ENCODE peak calls at places on chromosomes 6 and 20, in eight cellular contexts. F, Y, R, V, T, U, B and O are unnamed samples.

GRCh38 chr20:17759449-17759848 is 59.7 kb downstream of the BANF2 start:
- DNase-seq in B (no peak), Y (no peak), F (no peak), T (no peak), U (no peak), V (no peak), R (no peak), O (no peak)

GRCh38 chr6:136201735-136202134 is 48.4 kb downstream of the MTFR2 start:
- DNase-seq in T (no peak), Y (no peak), B (no peak), R (no peak), U (no peak), V (no peak), F (no peak), O (no peak)

GRCh38 chr6:95819939-95820338 is 195.8 kb upstream of the FUT9 start:
- DNase-seq in Y (no peak), T (no peak), R (no peak), F (no peak), V (no peak), U (no peak), B (no peak), O (no peak)

GRCh38 chr6:43247115-43247999 is 4.1 kb downstream of the TTBK1 start:
- DNase-seq in R (no peak), V (peak), Y (peak), T (peak), F (peak), B (peak), U (peak), O (peak)

GRCh38 chr20:21933526-21933925 is 228.1 kb downstream of the PAX1 start:
- DNase-seq in F (no peak), B (no peak), U (no peak), V (no peak), T (no peak), Y (no peak), R (no peak), O (no peak)

GRCh38 chr6:170090561-170090960 is 200.3 kb downstream of the DLL1 start:
- DNase-seq in R (no peak), F (no peak), T (no peak), U (peak), B (no peak), V (no peak), Y (peak), O (no peak)

GRCh38 chr6:12537389-12537788 is 179.2 kb upstream of the PHACTR1 start:
- DNase-seq in R (no peak), T (no peak), B (no peak), F (no peak), U (no peak), V (no peak), Y (no peak), O (no peak)

GRCh38 chr6:105015482-105015881 is 58.6 kb downstream of the LIN28B start:
- DNase-seq in F (no peak), V (no peak), Y (no peak), U (no peak), T (no peak), B (no peak), R (no peak), O (no peak)

GRCh38 chr6:74073896-74074295 is 377.9 kb downstream of the CD109 start:
- DNase-seq in Y (no peak), U (no peak), T (no peak), B (no peak), R (no peak), F (no peak), V (no peak), O (no peak)

GRCh38 chr6:116047173-116047933 is 13.3 kb downstream of the FRK start:
- DNase-seq in B (no peak), T (peak), U (no peak), R (no peak), F (no peak), Y (no peak), V (no peak), O (no peak)

GRCh38 chr6:114839019-114839418 is 496.2 kb upstream of the HS3ST5 start:
- DNase-seq in U (no peak), Y (no peak), R (no peak), F (no peak), V (no peak), T (no peak), B (no peak), O (no peak)

GRCh38 chr6:32255212-32256153 is 31.6 kb upstream of the NOTCH4 start:
- DNase-seq in V (peak), F (peak), U (peak), R (peak), T (peak), Y (peak), B (peak), O (peak)

GRCh38 chr20:15842872-15843271 is 730.4 kb downstream of the KIF16B start:
- DNase-seq in U (no peak), B (no peak), F (no peak), T (peak), R (no peak), Y (no peak), V (no peak), O (no peak)

GRCh38 chr6:148146717-148147116 is 195.9 kb upstream of the SASH1 start:
- DNase-seq in U (no peak), V (no peak), R (no peak), B (no peak), Y (no peak), T (no peak), F (peak), O (no peak)

GRCh38 chr6:17881085-17881883 is 106.2 kb downstream of the KIF13A start:
- DNase-seq in R (no peak), Y (no peak), U (no peak), V (no peak), B (no peak), F (no peak), T (no peak), O (no peak)

GRCh38 chr20:44111712-44112335 is 75.2 kb downstream of the JPH2 start:
- DNase-seq in R (no peak), B (no peak), Y (no peak), V (no peak), F (no peak), T (no peak), U (no peak), O (no peak)

GRCh38 chr6:148867851-148868250 is 121.0 kb downstream of the UST start:
- DNase-seq in T (no peak), Y (no peak), R (no peak), V (no peak), F (no peak), U (no peak), B (no peak), O (no peak)

GRCh38 chr6:42498473-42499128 is 46.9 kb upstream of the TRERF1 start:
- DNase-seq in R (no peak), U (no peak), V (no peak), Y (no peak), B (no peak), F (no peak), T (no peak), O (peak)

GRCh38 chr6:67433124-67433523 is 1202.0 kb upstream of the ADGRB3 start:
- DNase-seq in Y (no peak), F (no peak), T (no peak), V (no peak), B (no peak), R (no peak), U (no peak), O (no peak)

GRCh38 chr6:132252113-132252512 is 149.2 kb downstream of the MOXD1 start:
- DNase-seq in R (no peak), Y (no peak), B (no peak), U (no peak), V (no peak), T (no peak), F (no peak), O (no peak)

GRCh38 chr20:37849169-37849568 is 53.8 kb upstream of the VSTM2L start:
- DNase-seq in R (no peak), U (no peak), B (no peak), F (no peak), T (no peak), Y (no peak), V (no peak), O (no peak)

GRCh38 chr20:38840053-38840893 is 34.8 kb downstream of the PPP1R16B start:
- DNase-seq in T (no peak), F (peak), R (no peak), B (no peak), Y (no peak), U (peak), V (no peak), O (no peak)

GRCh38 chr6:38714239-38715015 is 684 bp upstream of the DNAH8 start:
- DNase-seq in R (no peak), T (peak), F (no peak), B (no peak), V (peak), U (no peak), Y (no peak), O (no peak)

GRCh38 chr6:156508923-156509322 is 268.3 kb upstream of the ARID1B start:
- DNase-seq in B (no peak), T (peak), Y (no peak), U (no peak), F (no peak), R (no peak), V (no peak), O (no peak)

GRCh38 chr6:104859225-104860146 is at the start of gene HACE1:
- DNase-seq in V (peak), U (peak), R (peak), F (peak), B (peak), T (peak), Y (peak), O (peak)

GRCh38 chr6:118724211-118724610 is 72.8 kb upstream of the CEP85L start:
- DNase-seq in F (no peak), V (peak), U (no peak), B (no peak), T (peak), Y (no peak), R (no peak), O (no peak)

GRCh38 chr20:1862665-1863059 is 32.5 kb upstream of the SIRPA start:
- DNase-seq in V (no peak), F (no peak), Y (no peak), U (no peak), R (no peak), T (no peak), B (no peak), O (no peak)

GRCh38 chr6:89298680-89299450 is 16.2 kb downstream of the GABRR2 start:
- DNase-seq in R (no peak), T (no peak), B (no peak), Y (no peak), V (peak), U (no peak), F (peak), O (peak)

GRCh38 chr20:48690888-48691287 is 136.9 kb downstream of the PREX1 start:
- DNase-seq in F (no peak), R (no peak), V (no peak), U (peak), T (no peak), Y (no peak), B (no peak), O (no peak)

GRCh38 chr20:50456452-50457324 is 53.5 kb upstream of the PTPN1 start:
- DNase-seq in F (no peak), Y (no peak), R (no peak), V (no peak), U (no peak), T (no peak), B (no peak), O (no peak)

GRCh38 chr20:59645761-59646171 is 41.4 kb downstream of the PHACTR3 start:
- DNase-seq in V (no peak), T (no peak), U (peak), B (peak), R (no peak), F (no peak), Y (no peak), O (peak)

GRCh38 chr20:9838378-9839295 is at the start of gene PAK5:
- DNase-seq in Y (no peak), U (peak), R (no peak), V (no peak), B (peak), F (no peak), T (no peak), O (peak)

GRCh38 chr20:14925286-14925685 is 587.9 kb upstream of the FLRT3 start:
- DNase-seq in U (no peak), F (no peak), Y (no peak), B (no peak), R (no peak), T (no peak), V (no peak), O (no peak)

GRCh38 chr20:12936020-12936419 is 72.8 kb upstream of the SPTLC3 start:
- DNase-seq in Y (no peak), B (no peak), F (no peak), U (no peak), V (no peak), R (no peak), T (no peak), O (no peak)

GRCh38 chr20:48448601-48449384 is 379.0 kb downstream of the PREX1 start:
- DNase-seq in R (no peak), B (no peak), Y (no peak), V (no peak), F (no peak), U (peak), T (no peak), O (no peak)

GRCh38 chr6:42294759-42295158 is 77.1 kb upstream of the MRPS10 start:
- DNase-seq in U (no peak), V (no peak), R (no peak), B (no peak), Y (no peak), F (no peak), T (no peak), O (no peak)

GRCh38 chr6:118350881-118351430 is 197.1 kb upstream of the PLN start:
- DNase-seq in U (no peak), R (no peak), B (no peak), F (no peak), Y (no peak), V (no peak), T (no peak), O (no peak)

GRCh38 chr6:119075200-119075981 is 3.1 kb downstream of the FAM184A start:
- DNase-seq in F (no peak), Y (no peak), T (no peak), U (no peak), V (no peak), R (no peak), B (no peak), O (no peak)

GRCh38 chr6:89984926-89985743 is 90.9 kb downstream of the GJA10 start:
- DNase-seq in T (no peak), V (no peak), F (no peak), U (peak), B (no peak), R (no peak), Y (peak), O (no peak)